ENCODE peak calls at places on chromosomes 1 and 21, in ten cellular contexts. D, T, A, I, X, W, K, H, S and B are unnamed samples.

GRCh38 chr1:186082235-186082937 is 292.7 kb downstream of the TPR start:
- DNase-seq in D (peak), T (no peak), A (peak), I (peak), X (no peak), W (no peak), K (no peak), H (peak), S (peak), B (peak)

GRCh38 chr1:212073490-212073889 is 37.9 kb downstream of the DTL start:
- DNase-seq in D (no peak), T (no peak), A (no peak), I (no peak), X (no peak), W (no peak), K (no peak), H (no peak), S (no peak), B (no peak)

GRCh38 chr1:215418876-215419442 is 148.1 kb upstream of the KCTD3 start:
- DNase-seq in D (no peak), T (no peak), A (no peak), I (no peak), X (no peak), W (no peak), K (no peak), H (no peak), S (no peak), B (no peak)

GRCh38 chr1:89259283-89259971 is 13.2 kb downstream of the GBP5 start:
- DNase-seq in D (no peak), T (no peak), A (no peak), I (no peak), X (no peak), W (peak), K (no peak), H (no peak), S (no peak), B (no peak)

GRCh38 chr1:246492611-246493245 is 14.4 kb downstream of the SMYD3 start:
- DNase-seq in D (peak), T (no peak), A (peak), I (no peak), X (peak), W (no peak), K (peak), H (peak), S (peak), B (peak)

GRCh38 chr1:46605242-46605641 is 1.2 kb upstream of the MKNK1 start:
- DNase-seq in D (no peak), T (peak), A (no peak), I (no peak), X (no peak), W (peak), K (no peak), H (no peak), S (no peak), B (no peak)

GRCh38 chr1:221706862-221707582 is 34.9 kb downstream of the DUSP10 start:
- DNase-seq in D (no peak), T (no peak), A (no peak), I (no peak), X (no peak), W (no peak), K (no peak), H (no peak), S (no peak), B (no peak)

GRCh38 chr1:184033711-184034167 is 3.8 kb downstream of the COLGALT2 start:
- DNase-seq in D (no peak), T (no peak), A (no peak), I (no peak), X (no peak), W (no peak), K (no peak), H (no peak), S (no peak), B (no peak)

GRCh38 chr21:45335151-45335760 is 47.6 kb upstream of the POFUT2 start:
- DNase-seq in D (no peak), T (no peak), A (no peak), I (no peak), X (no peak), W (no peak), K (no peak), H (no peak), S (no peak), B (no peak)

GRCh38 chr1:158149577-158150269 is 31.0 kb upstream of the CD1D start:
- DNase-seq in D (peak), T (peak), A (peak), I (peak), X (peak), W (peak), K (peak), H (peak), S (peak), B (peak)

GRCh38 chr1:29855761-29856160 is 619.4 kb downstream of the PTPRU start:
- DNase-seq in D (no peak), T (no peak), A (no peak), I (no peak), X (no peak), W (no peak), K (no peak), H (no peak), S (no peak), B (no peak)

GRCh38 chr1:43286115-43286514 is 734 bp upstream of the C1orf210 start:
- DNase-seq in D (no peak), T (no peak), A (no peak), I (peak), X (no peak), W (no peak), K (no peak), H (no peak), S (no peak), B (no peak)

GRCh38 chr1:160070243-160071163 is 543 bp upstream of the KCNJ10 start:
- DNase-seq in D (peak), T (peak), A (peak), I (peak), X (peak), W (peak), K (peak), H (peak), S (peak), B (peak)

GRCh38 chr1:36391271-36391670 is 5.5 kb upstream of the STK40 start:
- DNase-seq in D (no peak), T (no peak), A (no peak), I (peak), X (no peak), W (no peak), K (no peak), H (no peak), S (no peak), B (no peak)

GRCh38 chr1:99358771-99359170 is 94.5 kb downstream of the PLPPR4 start:
- DNase-seq in D (no peak), T (no peak), A (no peak), I (no peak), X (no peak), W (no peak), K (no peak), H (no peak), S (no peak), B (no peak)

GRCh38 chr1:246573481-246573880 is 7.2 kb downstream of the CNST start:
- DNase-seq in D (no peak), T (no peak), A (no peak), I (no peak), X (no peak), W (no peak), K (no peak), H (no peak), S (no peak), B (no peak)

GRCh38 chr1:49052102-49052501 is 275.4 kb upstream of the BEND5 start:
- DNase-seq in D (no peak), T (no peak), A (peak), I (no peak), X (no peak), W (no peak), K (no peak), H (no peak), S (no peak), B (no peak)

GRCh38 chr1:86913896-86914634 is at the start of gene SELENOF:
- DNase-seq in D (peak), T (peak), A (peak), I (peak), X (peak), W (peak), K (peak), H (peak), S (peak), B (peak)

GRCh38 chr1:2126331-2127180 is 68.0 kb downstream of the FAAP20 start:
- DNase-seq in D (no peak), T (no peak), A (no peak), I (peak), X (no peak), W (no peak), K (no peak), H (no peak), S (no peak), B (no peak)

GRCh38 chr1:36124404-36125128 is 456 bp downstream of the COL8A2 start:
- DNase-seq in D (no peak), T (no peak), A (no peak), I (no peak), X (no peak), W (no peak), K (no peak), H (no peak), S (no peak), B (no peak)

GRCh38 chr21:26933448-26933847 is 33.4 kb downstream of the ADAMTS5 start:
- DNase-seq in D (no peak), T (no peak), A (no peak), I (no peak), X (no peak), W (no peak), K (no peak), H (no peak), S (no peak), B (no peak)

GRCh38 chr1:97050501-97050900 is 328.9 kb downstream of the PTBP2 start:
- DNase-seq in D (no peak), T (no peak), A (peak), I (no peak), X (no peak), W (no peak), K (no peak), H (no peak), S (no peak), B (no peak)

GRCh38 chr1:197775282-197776262 is at the start of gene DENND1B:
- DNase-seq in D (peak), T (peak), A (peak), I (peak), X (peak), W (peak), K (peak), H (peak), S (peak), B (peak)

GRCh38 chr1:211574705-211575104 is 4.3 kb downstream of the SLC30A1 start:
- DNase-seq in D (no peak), T (no peak), A (no peak), I (no peak), X (no peak), W (no peak), K (no peak), H (no peak), S (no peak), B (no peak)

GRCh38 chr1:109782514-109782913 is 18.8 kb upstream of the EPS8L3 start:
- DNase-seq in D (no peak), T (no peak), A (no peak), I (peak), X (no peak), W (no peak), K (no peak), H (no peak), S (no peak), B (peak)

GRCh38 chr1:54464031-54464476 is 57.9 kb upstream of the SSBP3 start:
- DNase-seq in D (no peak), T (no peak), A (no peak), I (peak), X (peak), W (no peak), K (no peak), H (no peak), S (no peak), B (no peak)

GRCh38 chr1:47856994-47857393 is 140.2 kb downstream of the TRABD2B start:
- DNase-seq in D (no peak), T (no peak), A (no peak), I (no peak), X (no peak), W (no peak), K (no peak), H (no peak), S (no peak), B (no peak)

DNA sequence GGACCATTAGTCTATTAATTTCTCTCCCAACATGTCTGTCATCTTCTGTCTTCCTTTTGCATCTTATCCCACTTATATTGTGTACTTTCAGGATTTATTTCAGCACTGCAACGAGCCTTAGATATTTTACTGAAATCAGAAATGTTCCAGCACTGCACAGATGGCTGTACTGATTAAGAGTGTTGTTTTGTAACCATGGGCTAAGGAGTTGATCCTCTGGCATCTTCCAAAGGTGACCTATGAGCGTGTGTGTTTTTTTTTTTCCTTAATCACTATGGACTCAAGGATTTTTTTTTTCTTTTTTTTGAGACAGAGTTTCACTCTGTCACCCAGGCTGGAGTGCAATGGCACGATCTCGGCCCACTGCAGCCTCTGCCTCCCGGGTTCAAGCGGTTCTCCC is 7.1 kb upstream of the DDX59 start:
- DNase-seq in D (no peak), T (no peak), A (peak), I (no peak), X (no peak), W (no peak), K (no peak), H (no peak), S (no peak), B (no peak)
- H3K27ac ChIP-seq in D (no peak), T (no peak), A (peak), I (no peak), X (no peak), W (no peak), K (no peak), H (no peak), S (no peak), B (no peak)

GRCh38 chr1:172473842-172474241 is 30.0 kb upstream of the PIGC start:
- DNase-seq in D (no peak), T (no peak), A (no peak), I (no peak), X (no peak), W (no peak), K (no peak), H (no peak), S (no peak), B (no peak)
- H3K27ac ChIP-seq in D (no peak), T (no peak), A (no peak), I (no peak), X (no peak), W (no peak), K (no peak), H (peak), S (no peak), B (no peak)

DNA sequence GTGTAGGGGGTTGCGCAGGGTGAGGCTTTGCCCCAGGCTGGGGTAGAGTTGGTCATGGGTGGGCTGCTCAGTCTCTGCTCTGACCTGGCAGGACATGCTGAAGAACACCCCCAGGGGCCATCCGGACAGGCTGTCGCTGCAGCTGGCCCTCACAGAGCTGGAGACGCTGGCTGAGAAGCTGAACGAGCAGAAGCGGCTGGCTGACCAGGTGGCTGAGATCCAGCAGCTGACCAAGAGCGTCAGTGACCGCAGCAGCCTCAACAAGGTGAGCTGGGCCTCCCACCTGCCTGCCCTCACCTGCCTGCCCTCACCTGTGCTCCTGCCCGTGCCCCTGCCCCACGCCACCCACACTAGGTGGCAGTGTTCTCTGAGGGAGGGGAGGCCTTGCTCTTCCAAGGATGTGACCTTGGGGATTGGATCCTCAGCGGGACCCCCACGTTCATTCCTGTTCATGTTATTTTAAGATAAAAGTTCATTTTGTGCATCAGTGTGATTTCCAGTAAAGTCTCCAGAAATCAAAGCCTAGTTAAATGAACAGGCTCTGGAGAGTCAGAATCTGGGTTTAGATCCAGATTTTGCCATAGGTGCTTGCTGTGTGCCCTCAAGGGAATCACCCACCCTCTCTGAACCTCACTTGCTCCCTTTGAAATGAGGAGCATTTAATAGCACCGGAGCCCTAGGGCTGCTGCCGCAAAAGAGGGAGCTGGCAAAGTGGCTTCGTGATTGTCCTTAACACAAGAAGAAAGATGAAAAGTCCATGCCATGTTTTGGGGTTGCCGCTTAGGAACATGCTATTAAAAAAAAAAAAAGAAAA is 87.9 kb downstream of the ARHGEF10L start:
- DNase-seq in D (no peak), T (no peak), A (no peak), I (no peak), X (no peak), W (no peak), K (no peak), H (no peak), S (no peak), B (no peak)
- H3K27ac ChIP-seq in D (no peak), T (no peak), A (no peak), I (no peak), X (no peak), W (no peak), K (no peak), H (no peak), S (no peak), B (peak)

GRCh38 chr1:194114288-194114687 is 927.9 kb upstream of the B3GALT2 start:
- DNase-seq in D (no peak), T (no peak), A (no peak), I (peak), X (no peak), W (no peak), K (no peak), H (no peak), S (no peak), B (no peak)
- H3K27ac ChIP-seq in D (no peak), T (no peak), A (no peak), I (no peak), X (no peak), W (no peak), K (no peak), H (no peak), S (no peak), B (no peak)

GRCh38 chr1:6466023-6466422 is at the start of gene TNFRSF25:
- DNase-seq in D (no peak), T (peak), A (no peak), I (no peak), X (peak), W (peak), K (no peak), H (no peak), S (no peak), B (no peak)
- H3K27ac ChIP-seq in D (no peak), T (peak), A (no peak), I (no peak), X (peak), W (peak), K (no peak), H (no peak), S (no peak), B (no peak)

DNA sequence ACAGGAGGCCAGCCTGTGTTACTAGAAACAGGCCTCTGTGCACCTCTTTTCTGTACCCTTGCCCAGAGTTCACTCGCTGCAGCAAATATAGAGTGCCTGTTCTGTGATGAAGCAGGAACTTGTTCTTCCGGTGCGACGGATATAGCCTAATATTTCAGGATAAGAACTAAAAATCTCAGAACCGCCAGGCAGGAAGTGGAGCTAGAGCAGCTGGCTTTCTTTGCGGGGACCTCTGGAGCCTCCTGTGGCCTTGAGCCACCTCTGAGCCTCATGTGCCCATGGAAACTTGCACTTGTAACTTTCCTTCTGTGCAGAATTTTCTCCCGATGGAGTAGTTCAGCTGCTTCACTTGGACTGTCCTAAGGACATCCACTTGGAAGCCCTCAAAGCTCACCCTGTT is 44.5 kb upstream of the VAMP3 start:
- DNase-seq in D (no peak), T (no peak), A (no peak), I (no peak), X (no peak), W (no peak), K (no peak), H (peak), S (no peak), B (no peak)
- H3K27ac ChIP-seq in D (no peak), T (no peak), A (no peak), I (no peak), X (no peak), W (no peak), K (no peak), H (no peak), S (no peak), B (no peak)

DNA sequence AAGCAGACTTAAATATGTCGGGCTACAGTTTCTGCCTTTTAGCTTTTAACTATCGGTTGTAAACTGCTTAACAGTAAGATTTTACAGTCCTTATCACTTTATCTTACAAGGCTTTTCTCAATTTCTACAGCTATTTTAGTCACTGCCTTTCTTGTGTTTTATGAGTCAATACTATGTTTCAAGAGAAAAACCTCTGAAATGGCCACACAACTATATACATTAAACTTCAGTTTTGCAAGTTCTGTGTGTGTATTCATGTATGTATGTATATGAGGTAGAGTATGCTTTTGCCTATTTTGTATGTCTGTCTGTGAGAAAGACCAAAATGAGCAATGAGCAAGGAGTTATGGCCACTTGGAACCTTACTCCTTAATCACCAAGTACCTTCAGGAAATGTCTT is 169.8 kb downstream of the SYT2 start:
- DNase-seq in D (no peak), T (no peak), A (no peak), I (no peak), X (no peak), W (no peak), K (no peak), H (no peak), S (no peak), B (no peak)
- H3K27ac ChIP-seq in D (no peak), T (no peak), A (no peak), I (peak), X (no peak), W (no peak), K (no peak), H (peak), S (peak), B (peak)

GRCh38 chr1:8431028-8431427 is 113.1 kb downstream of the SLC45A1 start:
- DNase-seq in D (no peak), T (no peak), A (peak), I (no peak), X (no peak), W (no peak), K (no peak), H (no peak), S (no peak), B (no peak)
- H3K27ac ChIP-seq in D (no peak), T (peak), A (no peak), I (no peak), X (peak), W (no peak), K (no peak), H (no peak), S (no peak), B (no peak)

GRCh38 chr1:33383489-33383888 is 47.4 kb downstream of the PHC2 start:
- DNase-seq in D (no peak), T (no peak), A (no peak), I (no peak), X (no peak), W (no peak), K (no peak), H (no peak), S (no peak), B (no peak)
- H3K27ac ChIP-seq in D (no peak), T (no peak), A (no peak), I (no peak), X (no peak), W (no peak), K (no peak), H (no peak), S (no peak), B (no peak)